ENCODE peak calls at places on chromosomes 1 and 21, in ten cellular contexts. C is hippocampal formation; W is activated gamma-delta T cell; T is A549; G is stimulated activated CD4-positive, alpha-beta T cell treated with anti-CD3 and anti-CD28 coated beads, Interleukin-1b, Interleukin-23, amount 100 ng/mL, for 24 hours; Z is cardiac muscle cell; H is activated CD4-positive, alpha-beta T cell treated with anti-CD3 and anti-CD28 coated beads, Interleukin-2, amount 50 U/mL, for 48 hours; E is left ventricle myocardium inferior; O is G401; R is CD8-positive, alpha-beta memory T cell. K is an unnamed sample.

GRCh38 chr21:44867999-44868700 is 5.3 kb downstream of the PTTG1IP start:
- DNase-seq in W (no peak), H (peak; percentile 50), T (no peak), E (no peak), G (no peak), R (peak; percentile 66), Z (no peak), C (no peak), O (no peak), K (no peak)

GRCh38 chr1:201653238-201653637 is 114.3 kb downstream of the NAV1 start:
- DNase-seq in R (no peak), O (no peak), G (no peak), T (no peak), W (no peak), C (no peak), Z (no peak), H (no peak), E (no peak), K (no peak)

GRCh38 chr21:33268736-33269441 is 2.7 kb downstream of the IL10RB start:
- DNase-seq in T (peak; percentile 22), W (no peak), G (peak; percentile 29), O (peak; percentile 86), H (peak; percentile 51), C (no peak), E (no peak), Z (no peak), R (no peak), K (no peak)

GRCh38 chr21:42567861-42568260 is 54.2 kb downstream of the SLC37A1 start:
- DNase-seq in R (peak; percentile 25), H (no peak), C (no peak), E (no peak), Z (no peak), W (no peak), O (no peak), T (no peak), G (no peak), K (no peak)

GRCh38 chr1:102919659-102920058 is 188.7 kb downstream of the COL11A1 start:
- DNase-seq in O (no peak), R (no peak), H (no peak), T (no peak), Z (peak; percentile 42), W (no peak), C (no peak), G (no peak), E (no peak), K (no peak)

GRCh38 chr1:214116258-214116657 is 128.5 kb downstream of the PROX1 start:
- DNase-seq in O (no peak), T (no peak), W (no peak), Z (no peak), C (no peak), E (no peak), H (no peak), G (no peak), R (no peak), K (no peak)

GRCh38 chr21:43297411-43297981 is 128.7 kb downstream of the CRYAA start:
- DNase-seq in W (no peak), T (no peak), R (peak; percentile 17), O (no peak), H (no peak), E (peak; percentile 2), C (no peak), Z (no peak), G (no peak), K (no peak)

GRCh38 chr1:246497331-246497915 is 9.7 kb downstream of the SMYD3 start:
- DNase-seq in O (peak; percentile 83), H (no peak), C (no peak), Z (peak; percentile 83), E (no peak), T (peak; percentile 79), W (no peak), R (no peak), G (no peak), K (no peak)

GRCh38 chr1:156347337-156347736 is 9.0 kb downstream of the TSACC start:
- DNase-seq in G (no peak), O (no peak), W (no peak), T (no peak), H (no peak), Z (peak; percentile 10), C (no peak), E (no peak), R (no peak), K (no peak)